ENCODE peak calls at places on chromosomes 2 and 18, in ten cellular contexts. One of them, this sample, is unnamed.

GRCh38 chr18:45169610-45170009 is 445.7 kb upstream of the SLC14A2 start:
- DNase-seq in activated gamma-delta T cell treated with Interleukin-2 at 50 U/mL for 16 hours: no peak
- DNase-seq in fibroblast of the conjunctiva: peak; percentile 86
- DNase-seq in stimulated activated CD4-positive, alpha-beta T cell treated with anti-CD3 and anti-CD28 coated beads, Interleukin-4, amount 100 ng/mL, for 4 hours: no peak
- DNase-seq in NB4: peak; percentile 75
- DNase-seq in H9: no peak
- DNase-seq in T-helper 2 cell: no peak
- DNase-seq in ecto neural progenitor cell: no peak
- DNase-seq in NCI-H2029 treated with DMSO at 0.1 percent for 48 hours: no peak
- DNase-seq in hypothalamus: no peak
- DNase-seq in this sample: no peak

GRCh38 chr2:222993920-222994650 is 57.9 kb upstream of the KCNE4 start:
- DNase-seq in stimulated activated CD4-positive, alpha-beta T cell treated with anti-CD3 and anti-CD28 coated beads, Interleukin-4, amount 100 ng/mL, for 4 hours: no peak
- DNase-seq in fibroblast of the conjunctiva: peak; percentile 97
- DNase-seq in ecto neural progenitor cell: no peak
- DNase-seq in NCI-H2029 treated with DMSO at 0.1 percent for 48 hours: no peak
- DNase-seq in T-helper 2 cell: no peak
- DNase-seq in activated gamma-delta T cell treated with Interleukin-2 at 50 U/mL for 16 hours: no peak
- DNase-seq in H9: no peak
- DNase-seq in hypothalamus: peak; percentile 68
- DNase-seq in NB4: no peak
- DNase-seq in this sample: peak; percentile 85

GRCh38 chr2:12282780-12283695 is 433.7 kb upstream of the TRIB2 start:
- DNase-seq in ecto neural progenitor cell: no peak
- DNase-seq in hypothalamus: no peak
- DNase-seq in H9: no peak
- DNase-seq in NCI-H2029 treated with DMSO at 0.1 percent for 48 hours: no peak
- DNase-seq in fibroblast of the conjunctiva: no peak
- DNase-seq in T-helper 2 cell: no peak
- DNase-seq in activated gamma-delta T cell treated with Interleukin-2 at 50 U/mL for 16 hours: no peak
- DNase-seq in NB4: no peak
- DNase-seq in stimulated activated CD4-positive, alpha-beta T cell treated with anti-CD3 and anti-CD28 coated beads, Interleukin-4, amount 100 ng/mL, for 4 hours: no peak
- DNase-seq in this sample: no peak

GRCh38 chr2:9179572-9180201 is 26.9 kb upstream of the ASAP2 start:
- DNase-seq in NB4: peak; percentile 72
- DNase-seq in activated gamma-delta T cell treated with Interleukin-2 at 50 U/mL for 16 hours: no peak
- DNase-seq in NCI-H2029 treated with DMSO at 0.1 percent for 48 hours: no peak
- DNase-seq in ecto neural progenitor cell: no peak
- DNase-seq in fibroblast of the conjunctiva: peak; percentile 74
- DNase-seq in H9: no peak
- DNase-seq in stimulated activated CD4-positive, alpha-beta T cell treated with anti-CD3 and anti-CD28 coated beads, Interleukin-4, amount 100 ng/mL, for 4 hours: no peak
- DNase-seq in T-helper 2 cell: no peak
- DNase-seq in hypothalamus: no peak
- DNase-seq in this sample: peak; percentile 80

GRCh38 chr18:24031916-24032315 is 17.4 kb downstream of the TTC39C start:
- DNase-seq in NB4: no peak
- DNase-seq in H9: no peak
- DNase-seq in fibroblast of the conjunctiva: no peak
- DNase-seq in activated gamma-delta T cell treated with Interleukin-2 at 50 U/mL for 16 hours: no peak
- DNase-seq in T-helper 2 cell: no peak
- DNase-seq in hypothalamus: no peak
- DNase-seq in NCI-H2029 treated with DMSO at 0.1 percent for 48 hours: no peak
- DNase-seq in stimulated activated CD4-positive, alpha-beta T cell treated with anti-CD3 and anti-CD28 coated beads, Interleukin-4, amount 100 ng/mL, for 4 hours: no peak
- DNase-seq in ecto neural progenitor cell: no peak
- DNase-seq in this sample: no peak

GRCh38 chr2:88038263-88039105 is 17.1 kb downstream of the KRCC1 start:
- DNase-seq in H9: no peak
- DNase-seq in hypothalamus: no peak
- DNase-seq in fibroblast of the conjunctiva: peak; percentile 74
- DNase-seq in stimulated activated CD4-positive, alpha-beta T cell treated with anti-CD3 and anti-CD28 coated beads, Interleukin-4, amount 100 ng/mL, for 4 hours: no peak
- DNase-seq in T-helper 2 cell: no peak
- DNase-seq in NCI-H2029 treated with DMSO at 0.1 percent for 48 hours: no peak
- DNase-seq in ecto neural progenitor cell: no peak
- DNase-seq in activated gamma-delta T cell treated with Interleukin-2 at 50 U/mL for 16 hours: no peak
- DNase-seq in NB4: peak; percentile 38
- DNase-seq in this sample: no peak

GRCh38 chr2:127218843-127219715 is 1.0 kb downstream of the CYP27C1 start:
- DNase-seq in hypothalamus: no peak
- DNase-seq in stimulated activated CD4-positive, alpha-beta T cell treated with anti-CD3 and anti-CD28 coated beads, Interleukin-4, amount 100 ng/mL, for 4 hours: no peak
- DNase-seq in T-helper 2 cell: no peak
- DNase-seq in activated gamma-delta T cell treated with Interleukin-2 at 50 U/mL for 16 hours: no peak
- DNase-seq in H9: no peak
- DNase-seq in fibroblast of the conjunctiva: no peak
- DNase-seq in ecto neural progenitor cell: peak; percentile 73
- DNase-seq in NB4: peak; percentile 21
- DNase-seq in NCI-H2029 treated with DMSO at 0.1 percent for 48 hours: no peak
- DNase-seq in this sample: peak; percentile 68

GRCh38 chr2:233835230-233836186 is 18.8 kb downstream of the HJURP start:
- DNase-seq in stimulated activated CD4-positive, alpha-beta T cell treated with anti-CD3 and anti-CD28 coated beads, Interleukin-4, amount 100 ng/mL, for 4 hours: no peak
- DNase-seq in hypothalamus: no peak
- DNase-seq in activated gamma-delta T cell treated with Interleukin-2 at 50 U/mL for 16 hours: no peak
- DNase-seq in NCI-H2029 treated with DMSO at 0.1 percent for 48 hours: no peak
- DNase-seq in NB4: no peak
- DNase-seq in ecto neural progenitor cell: no peak
- DNase-seq in fibroblast of the conjunctiva: no peak
- DNase-seq in H9: no peak
- DNase-seq in T-helper 2 cell: no peak
- DNase-seq in this sample: peak; percentile 36

GRCh38 chr2:69742170-69742952 is 427 bp downstream of the ANXA4 start:
- DNase-seq in NB4: peak; percentile 52
- DNase-seq in T-helper 2 cell: no peak
- DNase-seq in activated gamma-delta T cell treated with Interleukin-2 at 50 U/mL for 16 hours: no peak
- DNase-seq in ecto neural progenitor cell: no peak
- DNase-seq in hypothalamus: no peak
- DNase-seq in H9: no peak
- DNase-seq in stimulated activated CD4-positive, alpha-beta T cell treated with anti-CD3 and anti-CD28 coated beads, Interleukin-4, amount 100 ng/mL, for 4 hours: no peak
- DNase-seq in NCI-H2029 treated with DMSO at 0.1 percent for 48 hours: no peak
- DNase-seq in fibroblast of the conjunctiva: no peak
- DNase-seq in this sample: no peak

GRCh38 chr2:42895134-42895795 is 102.9 kb upstream of the HAAO start:
- DNase-seq in H9: no peak
- DNase-seq in ecto neural progenitor cell: no peak
- DNase-seq in hypothalamus: no peak
- DNase-seq in NB4: peak; percentile 50
- DNase-seq in NCI-H2029 treated with DMSO at 0.1 percent for 48 hours: no peak
- DNase-seq in fibroblast of the conjunctiva: no peak
- DNase-seq in T-helper 2 cell: no peak
- DNase-seq in stimulated activated CD4-positive, alpha-beta T cell treated with anti-CD3 and anti-CD28 coated beads, Interleukin-4, amount 100 ng/mL, for 4 hours: no peak
- DNase-seq in activated gamma-delta T cell treated with Interleukin-2 at 50 U/mL for 16 hours: no peak
- DNase-seq in this sample: peak; percentile 63

GRCh38 chr2:41736586-41736985 is 311.2 kb upstream of the PKDCC start:
- DNase-seq in fibroblast of the conjunctiva: no peak
- DNase-seq in NCI-H2029 treated with DMSO at 0.1 percent for 48 hours: peak; percentile 74
- DNase-seq in NB4: no peak
- DNase-seq in T-helper 2 cell: no peak
- DNase-seq in activated gamma-delta T cell treated with Interleukin-2 at 50 U/mL for 16 hours: no peak
- DNase-seq in stimulated activated CD4-positive, alpha-beta T cell treated with anti-CD3 and anti-CD28 coated beads, Interleukin-4, amount 100 ng/mL, for 4 hours: no peak
- DNase-seq in ecto neural progenitor cell: no peak
- DNase-seq in H9: no peak
- DNase-seq in hypothalamus: no peak
- DNase-seq in this sample: no peak

GRCh38 chr2:62489162-62489561 is 16.8 kb downstream of the TMEM17 start:
- DNase-seq in hypothalamus: no peak
- DNase-seq in ecto neural progenitor cell: no peak
- DNase-seq in H9: no peak
- DNase-seq in NB4: no peak
- DNase-seq in stimulated activated CD4-positive, alpha-beta T cell treated with anti-CD3 and anti-CD28 coated beads, Interleukin-4, amount 100 ng/mL, for 4 hours: no peak
- DNase-seq in T-helper 2 cell: no peak
- DNase-seq in activated gamma-delta T cell treated with Interleukin-2 at 50 U/mL for 16 hours: no peak
- DNase-seq in NCI-H2029 treated with DMSO at 0.1 percent for 48 hours: no peak
- DNase-seq in fibroblast of the conjunctiva: peak; percentile 59
- DNase-seq in this sample: no peak

GRCh38 chr2:60281730-60282129 is 271.7 kb downstream of the BCL11A start:
- DNase-seq in ecto neural progenitor cell: no peak
- DNase-seq in T-helper 2 cell: no peak
- DNase-seq in stimulated activated CD4-positive, alpha-beta T cell treated with anti-CD3 and anti-CD28 coated beads, Interleukin-4, amount 100 ng/mL, for 4 hours: no peak
- DNase-seq in fibroblast of the conjunctiva: no peak
- DNase-seq in activated gamma-delta T cell treated with Interleukin-2 at 50 U/mL for 16 hours: no peak
- DNase-seq in NCI-H2029 treated with DMSO at 0.1 percent for 48 hours: no peak
- DNase-seq in H9: no peak
- DNase-seq in hypothalamus: no peak
- DNase-seq in NB4: no peak
- DNase-seq in this sample: no peak

GRCh38 chr2:48282281-48282680 is 247.7 kb upstream of the STON1 start:
- DNase-seq in fibroblast of the conjunctiva: no peak
- DNase-seq in activated gamma-delta T cell treated with Interleukin-2 at 50 U/mL for 16 hours: no peak
- DNase-seq in ecto neural progenitor cell: no peak
- DNase-seq in stimulated activated CD4-positive, alpha-beta T cell treated with anti-CD3 and anti-CD28 coated beads, Interleukin-4, amount 100 ng/mL, for 4 hours: no peak
- DNase-seq in H9: no peak
- DNase-seq in hypothalamus: no peak
- DNase-seq in T-helper 2 cell: no peak
- DNase-seq in NB4: no peak
- DNase-seq in NCI-H2029 treated with DMSO at 0.1 percent for 48 hours: no peak
- DNase-seq in this sample: no peak

GRCh38 chr2:134391751-134392160 is 137.9 kb downstream of the MGAT5 start:
- DNase-seq in stimulated activated CD4-positive, alpha-beta T cell treated with anti-CD3 and anti-CD28 coated beads, Interleukin-4, amount 100 ng/mL, for 4 hours: no peak
- DNase-seq in NCI-H2029 treated with DMSO at 0.1 percent for 48 hours: peak; percentile 30
- DNase-seq in activated gamma-delta T cell treated with Interleukin-2 at 50 U/mL for 16 hours: no peak
- DNase-seq in ecto neural progenitor cell: no peak
- DNase-seq in NB4: no peak
- DNase-seq in fibroblast of the conjunctiva: no peak
- DNase-seq in hypothalamus: no peak
- DNase-seq in H9: no peak
- DNase-seq in T-helper 2 cell: no peak
- DNase-seq in this sample: no peak

GRCh38 chr2:83364264-83364663 is 1094.8 kb downstream of the SUCLG1 start:
- DNase-seq in stimulated activated CD4-positive, alpha-beta T cell treated with anti-CD3 and anti-CD28 coated beads, Interleukin-4, amount 100 ng/mL, for 4 hours: no peak
- DNase-seq in H9: no peak
- DNase-seq in T-helper 2 cell: no peak
- DNase-seq in hypothalamus: no peak
- DNase-seq in activated gamma-delta T cell treated with Interleukin-2 at 50 U/mL for 16 hours: no peak
- DNase-seq in fibroblast of the conjunctiva: no peak
- DNase-seq in ecto neural progenitor cell: no peak
- DNase-seq in NB4: no peak
- DNase-seq in NCI-H2029 treated with DMSO at 0.1 percent for 48 hours: no peak
- DNase-seq in this sample: no peak

GRCh38 chr2:222076978-222077690 is 221.7 kb downstream of the PAX3 start:
- DNase-seq in ecto neural progenitor cell: no peak
- DNase-seq in NCI-H2029 treated with DMSO at 0.1 percent for 48 hours: no peak
- DNase-seq in hypothalamus: no peak
- DNase-seq in stimulated activated CD4-positive, alpha-beta T cell treated with anti-CD3 and anti-CD28 coated beads, Interleukin-4, amount 100 ng/mL, for 4 hours: no peak
- DNase-seq in T-helper 2 cell: no peak
- DNase-seq in fibroblast of the conjunctiva: no peak
- DNase-seq in activated gamma-delta T cell treated with Interleukin-2 at 50 U/mL for 16 hours: no peak
- DNase-seq in H9: no peak
- DNase-seq in NB4: peak; percentile 95
- DNase-seq in this sample: peak; percentile 79

GRCh38 chr2:73063909-73064875 is 7.3 kb downstream of the SFXN5 start:
- DNase-seq in T-helper 2 cell: no peak
- DNase-seq in ecto neural progenitor cell: peak; percentile 44
- DNase-seq in activated gamma-delta T cell treated with Interleukin-2 at 50 U/mL for 16 hours: no peak
- DNase-seq in H9: peak; percentile 50
- DNase-seq in hypothalamus: peak; percentile 42
- DNase-seq in NB4: no peak
- DNase-seq in stimulated activated CD4-positive, alpha-beta T cell treated with anti-CD3 and anti-CD28 coated beads, Interleukin-4, amount 100 ng/mL, for 4 hours: no peak
- DNase-seq in fibroblast of the conjunctiva: peak; percentile 39
- DNase-seq in NCI-H2029 treated with DMSO at 0.1 percent for 48 hours: no peak
- DNase-seq in this sample: peak; percentile 80

GRCh38 chr2:230203110-230203676 is 16.6 kb downstream of the SP110 start:
- DNase-seq in hypothalamus: no peak
- DNase-seq in activated gamma-delta T cell treated with Interleukin-2 at 50 U/mL for 16 hours: no peak
- DNase-seq in ecto neural progenitor cell: no peak
- DNase-seq in NCI-H2029 treated with DMSO at 0.1 percent for 48 hours: no peak
- DNase-seq in NB4: no peak
- DNase-seq in fibroblast of the conjunctiva: no peak
- DNase-seq in T-helper 2 cell: peak; percentile 87
- DNase-seq in stimulated activated CD4-positive, alpha-beta T cell treated with anti-CD3 and anti-CD28 coated beads, Interleukin-4, amount 100 ng/mL, for 4 hours: no peak
- DNase-seq in H9: no peak
- DNase-seq in this sample: no peak

GRCh38 chr2:72759755-72760154 is 66.1 kb downstream of the EXOC6B start:
- DNase-seq in ecto neural progenitor cell: no peak
- DNase-seq in NB4: no peak
- DNase-seq in stimulated activated CD4-positive, alpha-beta T cell treated with anti-CD3 and anti-CD28 coated beads, Interleukin-4, amount 100 ng/mL, for 4 hours: no peak
- DNase-seq in hypothalamus: no peak
- DNase-seq in H9: no peak
- DNase-seq in T-helper 2 cell: no peak
- DNase-seq in NCI-H2029 treated with DMSO at 0.1 percent for 48 hours: no peak
- DNase-seq in activated gamma-delta T cell treated with Interleukin-2 at 50 U/mL for 16 hours: no peak
- DNase-seq in fibroblast of the conjunctiva: no peak
- DNase-seq in this sample: no peak

GRCh38 chr2:55567298-55567697 is 47.8 kb downstream of the CFAP36 start:
- DNase-seq in hypothalamus: no peak
- DNase-seq in T-helper 2 cell: no peak
- DNase-seq in NCI-H2029 treated with DMSO at 0.1 percent for 48 hours: no peak
- DNase-seq in fibroblast of the conjunctiva: no peak
- DNase-seq in stimulated activated CD4-positive, alpha-beta T cell treated with anti-CD3 and anti-CD28 coated beads, Interleukin-4, amount 100 ng/mL, for 4 hours: no peak
- DNase-seq in ecto neural progenitor cell: no peak
- DNase-seq in H9: no peak
- DNase-seq in NB4: no peak
- DNase-seq in activated gamma-delta T cell treated with Interleukin-2 at 50 U/mL for 16 hours: no peak
- DNase-seq in this sample: no peak

GRCh38 chr2:106839849-106840595 is 45.9 kb downstream of the ST6GAL2 start:
- DNase-seq in H9: peak; percentile 84
- DNase-seq in activated gamma-delta T cell treated with Interleukin-2 at 50 U/mL for 16 hours: no peak
- DNase-seq in ecto neural progenitor cell: peak; percentile 70
- DNase-seq in stimulated activated CD4-positive, alpha-beta T cell treated with anti-CD3 and anti-CD28 coated beads, Interleukin-4, amount 100 ng/mL, for 4 hours: no peak
- DNase-seq in hypothalamus: no peak
- DNase-seq in fibroblast of the conjunctiva: no peak
- DNase-seq in NCI-H2029 treated with DMSO at 0.1 percent for 48 hours: no peak
- DNase-seq in T-helper 2 cell: peak; percentile 2
- DNase-seq in NB4: peak; percentile 36
- DNase-seq in this sample: peak; percentile 84

This sample was measured in islet precursor cell.